ENCODE peak calls at places on chromosomes 1 and 21, in six cellular contexts. One of them, this sample, is unnamed.

GRCh38 chr1:78274814-78275213 is 216.0 kb upstream of the PTGFR start:
- DNase-seq in PC-3: peak
- DNase-seq in upper lobe of left lung: no peak
- DNase-seq in tibial artery: no peak
- DNase-seq in cardiac fibroblast: peak
- DNase-seq in MM.1S: no peak
- DNase-seq in this sample: peak

GRCh38 chr1:210645582-210646257 is 317.0 kb downstream of the HHAT start:
- DNase-seq in upper lobe of left lung: no peak
- DNase-seq in PC-3: no peak
- DNase-seq in tibial artery: no peak
- DNase-seq in MM.1S: peak
- DNase-seq in cardiac fibroblast: no peak
- DNase-seq in this sample: no peak

GRCh38 chr21:45640888-45641479 is 2.5 kb upstream of the PCBP3 start:
- DNase-seq in MM.1S: no peak
- DNase-seq in upper lobe of left lung: peak
- DNase-seq in cardiac fibroblast: peak
- DNase-seq in tibial artery: no peak
- DNase-seq in PC-3: peak
- DNase-seq in this sample: peak

GRCh38 chr1:107870691-107871090 is 94.3 kb downstream of the VAV3 start:
- DNase-seq in upper lobe of left lung: no peak
- DNase-seq in cardiac fibroblast: peak
- DNase-seq in MM.1S: no peak
- DNase-seq in PC-3: peak
- DNase-seq in tibial artery: no peak
- DNase-seq in this sample: no peak

GRCh38 chr1:152747831-152748230 is 10.0 kb upstream of the KPRP start:
- DNase-seq in cardiac fibroblast: no peak
- DNase-seq in upper lobe of left lung: no peak
- DNase-seq in tibial artery: no peak
- DNase-seq in PC-3: no peak
- DNase-seq in MM.1S: no peak
- DNase-seq in this sample: no peak

GRCh38 chr1:7827134-7827955 is 25.5 kb downstream of the UTS2 start:
- DNase-seq in MM.1S: no peak
- DNase-seq in cardiac fibroblast: peak
- DNase-seq in tibial artery: no peak
- DNase-seq in upper lobe of left lung: peak
- DNase-seq in PC-3: no peak
- DNase-seq in this sample: peak

GRCh38 chr1:81512242-81512641 is 288.5 kb upstream of the ADGRL2 start:
- DNase-seq in tibial artery: no peak
- DNase-seq in PC-3: no peak
- DNase-seq in upper lobe of left lung: no peak
- DNase-seq in MM.1S: no peak
- DNase-seq in cardiac fibroblast: peak
- DNase-seq in this sample: no peak

GRCh38 chr1:54649130-54649898 is 7.7 kb downstream of the MROH7 start:
- DNase-seq in upper lobe of left lung: no peak
- DNase-seq in MM.1S: no peak
- DNase-seq in tibial artery: no peak
- DNase-seq in PC-3: no peak
- DNase-seq in cardiac fibroblast: no peak
- DNase-seq in this sample: no peak

GRCh38 chr1:178310685-178311105 is 186.1 kb downstream of the CLEC20A start:
- DNase-seq in tibial artery: no peak
- DNase-seq in PC-3: peak
- DNase-seq in cardiac fibroblast: peak
- DNase-seq in upper lobe of left lung: no peak
- DNase-seq in MM.1S: peak
- DNase-seq in this sample: peak

GRCh38 chr1:6197746-6198427 is 1.5 kb downstream of the RPL22 start:
- DNase-seq in tibial artery: no peak
- DNase-seq in PC-3: no peak
- DNase-seq in cardiac fibroblast: no peak
- DNase-seq in upper lobe of left lung: no peak
- DNase-seq in MM.1S: no peak
- DNase-seq in this sample: no peak

GRCh38 chr1:18278953-18279712 is 171.5 kb downstream of the IGSF21 start:
- DNase-seq in cardiac fibroblast: no peak
- DNase-seq in upper lobe of left lung: no peak
- DNase-seq in tibial artery: no peak
- DNase-seq in MM.1S: no peak
- DNase-seq in PC-3: no peak
- DNase-seq in this sample: no peak

GRCh38 chr1:39721664-39722063 is 17.0 kb upstream of the PPIE start:
- DNase-seq in tibial artery: no peak
- DNase-seq in cardiac fibroblast: no peak
- DNase-seq in upper lobe of left lung: no peak
- DNase-seq in MM.1S: no peak
- DNase-seq in PC-3: no peak
- DNase-seq in this sample: no peak

GRCh38 chr1:39720094-39720999 is 18.3 kb upstream of the PPIE start:
- DNase-seq in PC-3: peak
- DNase-seq in MM.1S: peak
- DNase-seq in upper lobe of left lung: no peak
- DNase-seq in tibial artery: no peak
- DNase-seq in cardiac fibroblast: peak
- DNase-seq in this sample: peak

GRCh38 chr1:39722495-39722894 is 16.2 kb upstream of the PPIE start:
- DNase-seq in MM.1S: no peak
- DNase-seq in cardiac fibroblast: no peak
- DNase-seq in tibial artery: no peak
- DNase-seq in PC-3: peak
- DNase-seq in upper lobe of left lung: no peak
- DNase-seq in this sample: no peak

GRCh38 chr1:39713557-39713956 is 22.3 kb upstream of the HPCAL4 start:
- DNase-seq in MM.1S: no peak
- DNase-seq in PC-3: no peak
- DNase-seq in tibial artery: no peak
- DNase-seq in upper lobe of left lung: peak
- DNase-seq in cardiac fibroblast: no peak
- DNase-seq in this sample: no peak

GRCh38 chr1:39717809-39718208 is 20.9 kb upstream of the PPIE start:
- DNase-seq in cardiac fibroblast: no peak
- DNase-seq in MM.1S: no peak
- DNase-seq in PC-3: no peak
- DNase-seq in upper lobe of left lung: no peak
- DNase-seq in tibial artery: no peak
- DNase-seq in this sample: no peak
- TF ChIP-seq CTCF in cardiac fibroblast: no peak
- TF ChIP-seq CTCF in MM.1S: no peak
- TF ChIP-seq CTCF in PC-3: no peak
- TF ChIP-seq CTCF in upper lobe of left lung: no peak
- TF ChIP-seq CTCF in tibial artery: no peak
- TF ChIP-seq CTCF in this sample: no peak

DNA sequence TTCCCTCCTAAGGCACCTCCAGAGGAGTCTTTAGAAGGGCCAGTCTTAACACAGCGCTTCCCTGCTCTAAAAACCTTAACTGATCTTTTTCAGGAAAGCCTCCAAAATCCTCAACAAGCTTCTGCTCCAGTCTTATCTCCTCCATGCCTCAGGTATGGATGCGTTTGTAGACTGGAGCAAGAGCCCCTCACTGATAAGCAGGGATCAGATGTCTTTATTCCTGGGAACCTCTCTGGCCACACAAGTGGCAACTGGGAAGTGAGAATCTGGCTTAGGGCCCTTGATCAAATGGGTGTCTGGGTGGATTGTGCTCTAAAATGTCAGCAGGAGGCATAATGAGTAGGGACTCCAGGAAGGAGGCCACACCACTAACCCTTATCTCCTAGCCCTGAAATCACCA is 1.4 kb downstream of the ZBTB8A start:
- DNase-seq in MM.1S: no peak
- DNase-seq in upper lobe of left lung: no peak
- DNase-seq in cardiac fibroblast: no peak
- DNase-seq in tibial artery: peak
- DNase-seq in PC-3: no peak
- DNase-seq in this sample: no peak
- H3K4me3 ChIP-seq in MM.1S: peak
- H3K4me3 ChIP-seq in upper lobe of left lung: peak
- H3K4me3 ChIP-seq in cardiac fibroblast: peak
- H3K4me3 ChIP-seq in tibial artery: peak
- H3K4me3 ChIP-seq in PC-3: peak
- H3K4me3 ChIP-seq in this sample: peak

DNA sequence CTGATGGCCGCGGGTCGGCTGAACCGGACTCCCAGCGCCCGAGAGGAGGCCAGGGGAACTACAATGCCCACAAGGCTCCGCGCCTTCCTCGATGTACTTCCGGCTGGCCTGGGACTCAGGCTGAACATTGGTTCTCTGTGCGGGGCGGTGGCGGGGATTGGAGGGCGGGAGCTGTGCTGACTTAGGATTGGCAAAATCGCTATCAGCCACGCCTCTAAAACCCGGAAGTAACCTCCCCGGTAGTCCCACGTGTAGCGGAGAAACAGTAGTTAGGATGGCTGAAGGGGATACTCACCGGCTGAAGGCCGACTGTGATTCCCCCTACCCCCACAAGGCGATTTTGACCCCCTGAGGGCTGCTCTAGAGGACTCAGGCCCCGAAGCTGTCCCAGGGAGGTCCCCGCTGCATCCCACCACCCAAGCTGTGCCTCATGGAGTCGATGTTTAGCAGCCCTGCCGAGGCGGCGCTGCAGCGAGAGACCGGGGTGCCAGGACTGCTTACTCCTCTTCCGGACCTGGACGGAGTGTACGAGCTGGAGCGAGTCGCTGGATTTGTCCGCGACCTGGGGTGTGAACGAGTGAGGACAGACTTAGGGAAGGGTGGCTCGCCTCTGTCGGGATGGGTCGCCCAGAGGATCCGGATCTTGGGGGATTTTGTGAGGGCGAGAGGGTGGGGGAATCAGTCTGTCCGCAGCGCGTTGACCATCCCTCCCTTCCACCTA is at the start of gene DPH2:
- DNase-seq in upper lobe of left lung: peak
- DNase-seq in PC-3: peak
- DNase-seq in tibial artery: peak
- DNase-seq in MM.1S: peak
- DNase-seq in cardiac fibroblast: peak
- DNase-seq in this sample: peak
- TF ChIP-seq CTCF in upper lobe of left lung: peak
- TF ChIP-seq CTCF in PC-3: peak
- TF ChIP-seq CTCF in tibial artery: no peak
- TF ChIP-seq CTCF in MM.1S: no peak
- TF ChIP-seq CTCF in cardiac fibroblast: peak
- TF ChIP-seq CTCF in this sample: peak

GRCh38 chr1:155256101-155256852 is 994 bp upstream of the ENTREP3 start:
- DNase-seq in upper lobe of left lung: no peak
- DNase-seq in tibial artery: no peak
- DNase-seq in PC-3: no peak
- DNase-seq in MM.1S: no peak
- DNase-seq in cardiac fibroblast: no peak
- DNase-seq in this sample: no peak
- H3K4me3 ChIP-seq in upper lobe of left lung: no peak
- H3K4me3 ChIP-seq in tibial artery: peak
- H3K4me3 ChIP-seq in PC-3: peak
- H3K4me3 ChIP-seq in MM.1S: no peak
- H3K4me3 ChIP-seq in cardiac fibroblast: peak
- H3K4me3 ChIP-seq in this sample: peak

GRCh38 chr1:21865943-21866628 is 54.0 kb downstream of the LDLRAD2 start:
- DNase-seq in upper lobe of left lung: no peak
- DNase-seq in cardiac fibroblast: no peak
- DNase-seq in PC-3: no peak
- DNase-seq in tibial artery: no peak
- DNase-seq in MM.1S: peak
- DNase-seq in this sample: no peak
- TF ChIP-seq CTCF in upper lobe of left lung: no peak
- TF ChIP-seq CTCF in cardiac fibroblast: no peak
- TF ChIP-seq CTCF in PC-3: peak
- TF ChIP-seq CTCF in tibial artery: no peak
- TF ChIP-seq CTCF in MM.1S: peak
- TF ChIP-seq CTCF in this sample: no peak

This sample was measured in fibroblast of villous mesenchyme.